ENCODE peak calls at places on chromosome 17, in four cellular contexts. One of them, this sample, is unnamed. For H3K27me3, the result is how much of the 10 kb centered on the place peaks cover.

GRCh38 chr17:6755731-6756184 is at the start of gene XAF1:
- DNase-seq in psoas muscle: peak
- DNase-seq in breast epithelium: no peak
- DNase-seq in PC-9: peak
- DNase-seq in this sample: peak

GRCh38 chr17:76458580-76459490 is 5.9 kb upstream of the UBE2O start:
- DNase-seq in breast epithelium: no peak
- DNase-seq in PC-9: peak
- DNase-seq in psoas muscle: no peak
- DNase-seq in this sample: peak

GRCh38 chr17:50696365-50696879 is 11.3 kb downstream of the ANKRD40 start:
- DNase-seq in breast epithelium: no peak
- DNase-seq in PC-9: no peak
- DNase-seq in psoas muscle: no peak
- DNase-seq in this sample: no peak

GRCh38 chr17:48261297-48261880 is 153.8 kb downstream of the SNX11 start:
- DNase-seq in psoas muscle: no peak
- DNase-seq in PC-9: no peak
- DNase-seq in breast epithelium: no peak
- DNase-seq in this sample: no peak

GRCh38 chr17:4710693-4711634 is 532 bp downstream of the ARRB2 start:
- DNase-seq in breast epithelium: no peak
- DNase-seq in psoas muscle: peak
- DNase-seq in PC-9: no peak
- DNase-seq in this sample: peak

GRCh38 chr17:74770498-74771318 is 5.4 kb downstream of the NAT9 start:
- DNase-seq in psoas muscle: peak
- DNase-seq in PC-9: peak
- DNase-seq in breast epithelium: peak
- DNase-seq in this sample: peak

GRCh38 chr17:48047113-48047740 is 932 bp upstream of the NFE2L1 start:
- DNase-seq in psoas muscle: no peak
- DNase-seq in PC-9: no peak
- DNase-seq in breast epithelium: no peak
- DNase-seq in this sample: no peak

GRCh38 chr17:16930571-16931317 is 41.2 kb downstream of the TNFRSF13B start:
- DNase-seq in psoas muscle: no peak
- DNase-seq in PC-9: no peak
- DNase-seq in breast epithelium: no peak
- DNase-seq in this sample: no peak

GRCh38 chr17:5711344-5711743 is 127.0 kb upstream of the NLRP1 start:
- DNase-seq in breast epithelium: no peak
- DNase-seq in psoas muscle: no peak
- DNase-seq in PC-9: no peak
- DNase-seq in this sample: no peak

GRCh38 chr17:76405607-76405966 is 21.2 kb downstream of the SPHK1 start:
- DNase-seq in psoas muscle: peak
- DNase-seq in PC-9: no peak
- DNase-seq in breast epithelium: no peak
- DNase-seq in this sample: no peak

GRCh38 chr17:39212841-39213480 is 12.8 kb downstream of the STAC2 start:
- DNase-seq in psoas muscle: no peak
- DNase-seq in PC-9: no peak
- DNase-seq in breast epithelium: peak
- DNase-seq in this sample: no peak

GRCh38 chr17:80007939-80008338 is 27.7 kb downstream of the TBC1D16 start:
- DNase-seq in psoas muscle: peak
- DNase-seq in breast epithelium: no peak
- DNase-seq in PC-9: no peak
- DNase-seq in this sample: no peak

GRCh38 chr17:2874211-2874686 is 78.0 kb downstream of the RAP1GAP2 start:
- DNase-seq in breast epithelium: no peak
- DNase-seq in psoas muscle: no peak
- DNase-seq in PC-9: peak
- DNase-seq in this sample: no peak

GRCh38 chr17:48542956-48543853 is 1.7 kb downstream of the HOXB2 start:
- DNase-seq in breast epithelium: peak
- DNase-seq in PC-9: no peak
- DNase-seq in psoas muscle: peak
- DNase-seq in this sample: peak

GRCh38 chr17:60606036-60606435 is 6.0 kb downstream of the PPM1D start:
- DNase-seq in breast epithelium: no peak
- DNase-seq in PC-9: no peak
- DNase-seq in psoas muscle: no peak
- DNase-seq in this sample: no peak

GRCh38 chr17:71392715-71393567 is 727.9 kb upstream of the SOX9 start:
- DNase-seq in PC-9: no peak
- DNase-seq in psoas muscle: no peak
- DNase-seq in breast epithelium: no peak
- DNase-seq in this sample: no peak

GRCh38 chr17:27950995-27951394 is 57.8 kb upstream of the LYRM9 start:
- DNase-seq in PC-9: no peak
- DNase-seq in psoas muscle: no peak
- DNase-seq in breast epithelium: no peak
- DNase-seq in this sample: no peak

GRCh38 chr17:17727111-17727659 is 45.9 kb downstream of the RAI1 start:
- DNase-seq in breast epithelium: no peak
- DNase-seq in PC-9: no peak
- DNase-seq in psoas muscle: no peak
- DNase-seq in this sample: no peak

GRCh38 chr17:258906-259305 is 77.5 kb upstream of the DOC2B start:
- DNase-seq in PC-9: no peak
- DNase-seq in psoas muscle: no peak
- DNase-seq in breast epithelium: peak
- DNase-seq in this sample: no peak

GRCh38 chr17:65020284-65020683 is 36.3 kb downstream of the GNA13 start:
- DNase-seq in psoas muscle: no peak
- DNase-seq in PC-9: no peak
- DNase-seq in breast epithelium: no peak
- DNase-seq in this sample: no peak

GRCh38 chr17:61248399-61248798 is 151.2 kb upstream of the TBX2 start:
- DNase-seq in breast epithelium: no peak
- DNase-seq in PC-9: no peak
- DNase-seq in psoas muscle: no peak
- DNase-seq in this sample: no peak

GRCh38 chr17:6487243-6488007 is 43.2 kb downstream of the PIMREG start:
- DNase-seq in breast epithelium: no peak
- DNase-seq in psoas muscle: peak
- DNase-seq in PC-9: no peak
- DNase-seq in this sample: peak

GRCh38 chr17:19706791-19707727 is 9.3 kb downstream of the SLC47A2 start:
- DNase-seq in PC-9: no peak
- DNase-seq in breast epithelium: no peak
- DNase-seq in psoas muscle: no peak
- DNase-seq in this sample: no peak

GRCh38 chr17:81427446-81428120 is 32.3 kb downstream of the BAHCC1 start:
- DNase-seq in PC-9: no peak
- DNase-seq in breast epithelium: no peak
- DNase-seq in psoas muscle: peak
- DNase-seq in this sample: peak

GRCh38 chr17:8955021-8955420 is 10.5 kb downstream of the PIK3R5 start:
- DNase-seq in psoas muscle: no peak
- DNase-seq in PC-9: no peak
- DNase-seq in breast epithelium: no peak
- DNase-seq in this sample: no peak

GRCh38 chr17:81037026-81037782 is 2.3 kb downstream of the BAIAP2 start:
- DNase-seq in psoas muscle: peak
- DNase-seq in breast epithelium: peak
- DNase-seq in PC-9: peak
- DNase-seq in this sample: peak

GRCh38 chr17:20191066-20191465 is 181.9 kb downstream of the SPECC1 start:
- DNase-seq in breast epithelium: no peak
- DNase-seq in PC-9: no peak
- DNase-seq in psoas muscle: no peak
- DNase-seq in this sample: no peak

GRCh38 chr17:40415390-40415789 is 2.3 kb downstream of the TOP2A start:
- DNase-seq in psoas muscle: no peak
- DNase-seq in breast epithelium: no peak
- DNase-seq in PC-9: no peak
- DNase-seq in this sample: no peak

GRCh38 chr17:34000639-34001038 is 254.4 kb upstream of the CCL2 start:
- DNase-seq in psoas muscle: no peak
- DNase-seq in PC-9: no peak
- DNase-seq in breast epithelium: no peak
- DNase-seq in this sample: no peak

GRCh38 chr17:34006126-34006525 is 249.0 kb upstream of the CCL2 start:
- DNase-seq in psoas muscle: no peak
- DNase-seq in breast epithelium: no peak
- DNase-seq in PC-9: no peak
- DNase-seq in this sample: no peak

GRCh38 chr17:34001246-34001645 is 253.8 kb upstream of the CCL2 start:
- DNase-seq in PC-9: no peak
- DNase-seq in psoas muscle: no peak
- DNase-seq in breast epithelium: no peak
- DNase-seq in this sample: no peak
- H3K27me3 ChIP-seq in PC-9: under half
- H3K27me3 ChIP-seq in psoas muscle: under half
- H3K27me3 ChIP-seq in breast epithelium: under half
- H3K27me3 ChIP-seq in this sample: under half

GRCh38 chr17:45294506-45294905 is 22.3 kb downstream of the MAP3K14 start:
- DNase-seq in PC-9: peak
- DNase-seq in breast epithelium: peak
- DNase-seq in psoas muscle: peak
- DNase-seq in this sample: peak
- H3K27ac ChIP-seq in PC-9: peak
- H3K27ac ChIP-seq in breast epithelium: peak
- H3K27ac ChIP-seq in psoas muscle: peak
- H3K27ac ChIP-seq in this sample: peak

GRCh38 chr17:77905266-77905665 is 53.2 kb upstream of the TNRC6C start:
- DNase-seq in psoas muscle: no peak
- DNase-seq in PC-9: no peak
- DNase-seq in breast epithelium: no peak
- DNase-seq in this sample: no peak
- H3K27me3 ChIP-seq in psoas muscle: under half
- H3K27me3 ChIP-seq in PC-9: half or more
- H3K27me3 ChIP-seq in breast epithelium: under half
- H3K27me3 ChIP-seq in this sample: under half

GRCh38 chr17:10652984-10653680 is 4.0 kb downstream of the MYH3 start:
- DNase-seq in PC-9: no peak
- DNase-seq in psoas muscle: no peak
- DNase-seq in breast epithelium: no peak
- DNase-seq in this sample: no peak
- H3K27ac ChIP-seq in PC-9: no peak
- H3K27ac ChIP-seq in psoas muscle: no peak
- H3K27ac ChIP-seq in breast epithelium: no peak
- H3K27ac ChIP-seq in this sample: no peak

DNA sequence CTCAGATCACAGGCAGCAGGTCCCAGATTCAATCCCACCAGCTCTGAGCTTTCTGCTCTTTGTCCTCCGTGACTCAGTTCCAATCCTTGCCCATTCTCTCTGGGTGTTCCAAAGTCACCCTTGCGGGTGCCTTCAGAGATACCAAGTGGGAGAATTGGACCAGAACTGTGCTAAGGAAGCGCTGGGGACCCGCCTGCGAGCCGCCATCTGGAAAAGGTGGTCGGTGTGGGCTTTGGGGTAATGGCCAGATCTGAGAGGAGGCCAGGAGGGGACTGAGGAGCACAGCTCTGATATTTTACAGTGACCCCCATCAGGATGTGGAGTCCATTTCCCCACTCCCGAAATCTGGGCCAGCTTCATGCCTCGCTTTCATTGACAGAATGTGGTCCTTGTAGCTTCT is 152.6 kb downstream of the SDK2 start:
- DNase-seq in breast epithelium: no peak
- DNase-seq in PC-9: no peak
- DNase-seq in psoas muscle: no peak
- DNase-seq in this sample: no peak
- H3K27me3 ChIP-seq in breast epithelium: under half
- H3K27me3 ChIP-seq in PC-9: half or more
- H3K27me3 ChIP-seq in psoas muscle: under half
- H3K27me3 ChIP-seq in this sample: under half

DNA sequence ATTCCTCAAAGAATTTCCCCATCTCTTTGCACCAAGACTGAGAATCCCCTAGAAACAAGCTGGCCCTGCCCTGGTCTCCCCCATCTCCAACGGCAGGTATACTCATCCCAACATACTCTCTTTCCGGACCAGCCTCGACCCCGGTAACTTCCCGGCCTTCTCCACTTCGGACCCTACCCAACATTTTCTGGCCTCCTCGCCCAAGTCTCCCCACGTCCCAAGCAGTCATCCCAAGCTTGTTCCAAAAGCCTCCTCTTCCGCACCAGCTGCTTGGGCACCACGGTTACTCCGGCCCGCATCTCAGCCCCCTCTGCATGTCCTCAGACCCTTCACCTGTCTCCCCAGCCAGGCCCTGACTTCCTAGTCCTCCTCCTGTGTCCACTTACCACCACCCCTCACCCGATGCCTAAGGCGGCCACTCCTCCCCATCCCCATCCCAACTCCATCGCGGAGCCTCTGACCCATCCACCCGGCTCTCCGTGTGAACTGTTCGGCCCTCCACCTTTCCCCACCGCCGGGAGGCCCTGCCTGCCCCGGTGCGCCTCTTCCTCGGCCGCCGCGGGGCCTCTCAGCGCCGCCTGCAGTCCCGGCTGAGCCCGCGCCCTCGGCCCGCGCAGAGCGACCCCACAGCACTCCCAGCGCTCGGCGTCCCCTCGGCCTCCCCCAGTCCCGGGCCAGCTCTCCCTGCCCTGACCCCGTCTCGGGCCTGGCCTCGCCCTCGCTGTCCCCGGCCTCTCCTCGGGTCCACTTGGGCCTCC is 993 bp downstream of the PITPNA start:
- DNase-seq in PC-9: peak
- DNase-seq in psoas muscle: peak
- DNase-seq in breast epithelium: no peak
- DNase-seq in this sample: peak
- H3K27ac ChIP-seq in PC-9: no peak
- H3K27ac ChIP-seq in psoas muscle: peak
- H3K27ac ChIP-seq in breast epithelium: peak
- H3K27ac ChIP-seq in this sample: peak

This sample was measured in right cardiac atrium.